ENCODE peak calls at places on chromosomes 7 and 10, in ten cellular contexts. R is GM12878, B is fibroblast of lung, K is HCT116, C is mammary epithelial cell, G is DND-41, S is hepatocyte, J is PC-3, X is astrocyte, O is GM23248. W is an unnamed sample.

GRCh38 chr7:90825779-90826178 is 229.7 kb downstream of the CDK14 start:
- DNase-seq in R (no peak), B (peak), K (no peak), C (peak), G (no peak), S (no peak), J (peak), X (peak), O (peak), W (no peak)

GRCh38 chr7:117470777-117471176 is 9.0 kb upstream of the CFTR start:
- DNase-seq in R (peak), B (no peak), K (no peak), C (no peak), G (peak), S (no peak), J (no peak), X (no peak), O (no peak), W (peak)

GRCh38 chr10:22325272-22325947 is 4.5 kb downstream of the BMI1 start:
- DNase-seq in R (no peak), B (peak), K (no peak), C (peak), G (peak), S (peak), J (peak), X (peak), O (peak), W (peak)

GRCh38 chr7:106111671-106112117 is 418 bp downstream of the SYPL1 start:
- DNase-seq in R (no peak), B (no peak), K (peak), C (no peak), G (peak), S (peak), J (peak), X (no peak), O (peak), W (no peak)

GRCh38 chr10:116742367-116743265 is at the start of gene HSPA12A:
- DNase-seq in R (no peak), B (peak), K (peak), C (peak), G (no peak), S (peak), J (peak), X (peak), O (peak), W (peak)

GRCh38 chr7:142871260-142872105 is 14.1 kb downstream of the TRPV6 start:
- DNase-seq in R (no peak), B (no peak), K (no peak), C (no peak), G (no peak), S (no peak), J (no peak), X (no peak), O (no peak), W (no peak)

GRCh38 chr10:86659161-86659691 is 4.9 kb downstream of the OPN4 start:
- DNase-seq in R (no peak), B (no peak), K (no peak), C (no peak), G (no peak), S (no peak), J (no peak), X (no peak), O (no peak), W (no peak)

GRCh38 chr10:131094406-131095108 is 217.0 kb downstream of the TCERG1L start:
- DNase-seq in R (no peak), B (no peak), K (peak), C (peak), G (no peak), S (peak), J (peak), X (no peak), O (peak), W (no peak)

GRCh38 chr10:44958196-44958896 is 1.3 kb upstream of the RASSF4 start:
- DNase-seq in R (no peak), B (peak), K (no peak), C (peak), G (no peak), S (peak), J (peak), X (peak), O (peak), W (no peak)

GRCh38 chr7:121832347-121832746 is 40.6 kb upstream of the PTPRZ1 start:
- DNase-seq in R (no peak), B (peak), K (no peak), C (peak), G (no peak), S (no peak), J (no peak), X (peak), O (no peak), W (no peak)

GRCh38 chr7:28955723-28956607 is 2.2 kb downstream of the TRIL start:
- DNase-seq in R (no peak), B (peak), K (no peak), C (peak), G (no peak), S (peak), J (peak), X (no peak), O (peak), W (peak)

GRCh38 chr7:73438547-73439245 is 5.1 kb downstream of the FZD9 start:
- DNase-seq in R (no peak), B (no peak), K (no peak), C (no peak), G (peak), S (no peak), J (no peak), X (no peak), O (peak), W (no peak)

GRCh38 chr7:18647602-18648001 is 152.1 kb downstream of the HDAC9 start:
- DNase-seq in R (no peak), B (no peak), K (no peak), C (no peak), G (no peak), S (no peak), J (no peak), X (no peak), O (no peak), W (no peak)

GRCh38 chr10:80535671-80536360 is 1.9 kb upstream of the SH2D4B start:
- DNase-seq in R (no peak), B (peak), K (peak), C (peak), G (no peak), S (peak), J (no peak), X (no peak), O (peak), W (peak)

GRCh38 chr7:106064329-106064728 is 47.8 kb downstream of the SYPL1 start:
- DNase-seq in R (no peak), B (no peak), K (no peak), C (no peak), G (no peak), S (no peak), J (no peak), X (no peak), O (no peak), W (no peak)

GRCh38 chr7:106283501-106283830 is 1.3 kb downstream of the NAMPT start:
- DNase-seq in R (no peak), B (no peak), K (no peak), C (no peak), G (no peak), S (no peak), J (no peak), X (no peak), O (no peak), W (no peak)

GRCh38 chr10:17428616-17429097 is 25.7 kb downstream of the ST8SIA6 start:
- DNase-seq in R (no peak), B (no peak), K (no peak), C (no peak), G (peak), S (no peak), J (no peak), X (no peak), O (no peak), W (peak)

GRCh38 chr7:32069251-32069650 is 956 bp downstream of the PDE1C start:
- DNase-seq in R (no peak), B (no peak), K (no peak), C (peak), G (no peak), S (no peak), J (no peak), X (no peak), O (no peak), W (no peak)
- TF ChIP-seq EZH2 in R (no peak), B (no peak), K (no peak), C (no peak), G (no peak), S (no peak), J (no peak), X (no peak), O (no peak), W (no peak)

GRCh38 chr10:93835770-93836169 is 58.0 kb upstream of the SLC35G1 start:
- DNase-seq in R (no peak), B (no peak), K (no peak), C (no peak), G (no peak), S (no peak), J (no peak), X (no peak), O (no peak), W (no peak)
- TF ChIP-seq EZH2 in R (no peak), B (no peak), K (no peak), C (no peak), G (no peak), S (no peak), J (no peak), X (no peak), O (no peak), W (no peak)

GRCh38 chr7:1246871-1247526 is 14.3 kb downstream of the UNCX start:
- DNase-seq in R (no peak), B (no peak), K (no peak), C (no peak), G (no peak), S (no peak), J (no peak), X (no peak), O (no peak), W (no peak)

GRCh38 chr7:1248077-1248458 is 15.4 kb downstream of the UNCX start:
- DNase-seq in R (no peak), B (no peak), K (no peak), C (no peak), G (peak), S (no peak), J (no peak), X (no peak), O (no peak), W (no peak)

GRCh38 chr7:1249731-1250130 is 17.1 kb downstream of the UNCX start:
- DNase-seq in R (no peak), B (no peak), K (no peak), C (no peak), G (no peak), S (no peak), J (no peak), X (no peak), O (no peak), W (no peak)

GRCh38 chr7:1247527-1248041 is 14.9 kb downstream of the UNCX start:
- DNase-seq in R (no peak), B (no peak), K (no peak), C (no peak), G (peak), S (no peak), J (no peak), X (no peak), O (peak), W (no peak)

GRCh38 chr7:1248459-1249131 is 15.9 kb downstream of the UNCX start:
- DNase-seq in R (no peak), B (no peak), K (no peak), C (no peak), G (no peak), S (no peak), J (no peak), X (no peak), O (no peak), W (no peak)
- TF ChIP-seq EZH2 in R (no peak), B (peak), K (no peak), C (peak), G (no peak), S (no peak), J (no peak), X (peak), O (peak), W (no peak)

GRCh38 chr10:66455304-66455703 is 470.5 kb upstream of the LRRTM3 start:
- DNase-seq in R (no peak), B (no peak), K (peak), C (peak), G (no peak), S (no peak), J (peak), X (no peak), O (no peak), W (peak)
- TF ChIP-seq EZH2 in R (no peak), B (no peak), K (no peak), C (no peak), G (no peak), S (no peak), J (no peak), X (no peak), O (no peak), W (no peak)

DNA sequence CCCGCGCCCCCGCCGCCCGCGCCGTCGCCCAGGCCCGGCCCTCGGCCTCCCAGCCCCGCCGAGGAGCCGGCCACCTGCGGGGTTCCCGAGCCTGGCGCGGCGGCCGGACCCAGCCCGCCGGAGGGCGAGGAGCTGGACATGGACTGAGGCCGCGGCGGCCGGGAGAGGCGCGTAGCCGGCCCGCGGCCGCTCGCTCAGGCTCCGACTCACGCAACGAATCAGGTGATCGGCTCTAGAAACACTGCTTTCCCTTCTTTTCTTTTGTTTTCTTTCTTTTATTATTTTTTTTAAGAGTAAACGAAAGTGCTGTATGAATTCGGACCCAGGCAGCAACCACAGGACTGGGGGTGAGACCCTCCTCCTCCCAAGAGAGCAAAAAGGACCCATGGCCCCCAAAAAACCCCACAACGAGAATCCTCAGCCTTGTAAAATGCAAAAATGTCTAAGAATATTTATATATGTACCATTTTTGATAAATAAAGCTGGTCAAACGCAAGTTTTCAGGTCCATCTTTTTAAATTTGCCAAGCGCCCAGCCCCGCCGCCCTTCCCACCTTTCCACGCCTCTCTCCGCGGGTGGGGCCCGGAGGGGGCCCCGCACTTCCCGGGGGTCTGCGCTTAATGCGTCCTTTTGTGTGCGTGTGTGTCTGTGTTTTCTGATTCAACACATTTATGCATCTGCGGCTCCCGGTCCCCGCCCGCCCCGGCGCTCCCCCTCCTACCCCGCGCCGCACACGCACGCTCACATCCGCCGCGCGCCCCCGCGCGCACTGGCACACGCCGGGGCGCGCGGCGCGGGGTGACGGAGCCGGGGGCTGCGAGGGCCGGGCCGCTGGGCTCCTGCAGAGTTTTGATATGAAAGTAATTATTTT is 4.4 kb downstream of the UNCX start:
- DNase-seq in R (no peak), B (no peak), K (no peak), C (no peak), G (no peak), S (no peak), J (no peak), X (no peak), O (no peak), W (no peak)
- TF ChIP-seq EZH2 in R (no peak), B (peak), K (no peak), C (no peak), G (no peak), S (peak), J (peak), X (peak), O (peak), W (no peak)

DNA sequence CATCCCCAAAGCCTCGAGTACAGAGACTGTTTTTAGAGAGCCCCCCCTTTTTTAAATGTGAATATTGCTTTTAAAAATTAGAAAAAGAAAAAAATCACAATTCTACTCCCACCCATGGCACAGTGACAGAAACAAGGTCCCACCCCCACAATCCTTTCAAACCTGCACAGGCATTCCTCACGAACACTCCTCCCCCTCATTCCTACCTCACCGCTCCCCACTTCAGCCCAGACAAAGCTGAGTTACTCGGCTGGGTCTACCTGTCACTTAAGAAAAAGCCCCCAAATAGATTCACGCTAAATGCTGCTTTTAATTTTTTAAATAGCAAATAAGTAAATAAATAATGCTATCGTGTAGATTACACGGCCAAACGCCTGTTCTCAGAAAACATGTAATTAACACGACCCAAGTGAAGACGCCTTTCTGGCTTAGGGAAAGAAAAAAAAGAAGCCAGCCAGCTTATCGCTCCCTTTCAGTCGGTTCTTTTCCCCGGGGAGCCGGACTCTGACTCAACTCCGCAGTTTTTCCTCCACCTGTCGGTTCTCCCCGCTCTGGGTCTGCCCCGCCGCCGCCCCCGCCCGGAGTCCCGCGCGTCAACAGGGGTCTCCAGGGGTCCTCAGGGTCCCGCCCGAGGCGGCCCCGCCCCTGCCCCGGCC is 724 bp downstream of the MPP7 start:
- DNase-seq in R (no peak), B (peak), K (no peak), C (no peak), G (no peak), S (peak), J (peak), X (no peak), O (peak), W (no peak)
- TF ChIP-seq EZH2 in R (no peak), B (no peak), K (no peak), C (no peak), G (peak), S (no peak), J (no peak), X (no peak), O (no peak), W (no peak)

GRCh38 chr10:70672993-70673928 is 955 bp downstream of the ADAMTS14 start:
- DNase-seq in R (no peak), B (peak), K (no peak), C (peak), G (no peak), S (peak), J (peak), X (peak), O (peak), W (no peak)
- TF ChIP-seq EZH2 in R (no peak), B (no peak), K (no peak), C (no peak), G (no peak), S (no peak), J (no peak), X (no peak), O (no peak), W (no peak)

GRCh38 chr10:35640951-35641429 is 1.1 kb downstream of the FZD8 start:
- DNase-seq in R (no peak), B (peak), K (peak), C (peak), G (no peak), S (peak), J (peak), X (peak), O (peak), W (peak)

GRCh38 chr10:35639021-35639521 is 3.0 kb downstream of the FZD8 start:
- DNase-seq in R (no peak), B (no peak), K (no peak), C (no peak), G (no peak), S (peak), J (peak), X (no peak), O (no peak), W (no peak)

GRCh38 chr10:35639651-35640311 is 2.3 kb downstream of the FZD8 start:
- DNase-seq in R (no peak), B (peak), K (no peak), C (peak), G (no peak), S (peak), J (peak), X (peak), O (peak), W (no peak)

GRCh38 chr10:35641430-35642015 is 573 bp downstream of the FZD8 start:
- DNase-seq in R (no peak), B (peak), K (no peak), C (no peak), G (no peak), S (peak), J (no peak), X (peak), O (peak), W (peak)

DNA sequence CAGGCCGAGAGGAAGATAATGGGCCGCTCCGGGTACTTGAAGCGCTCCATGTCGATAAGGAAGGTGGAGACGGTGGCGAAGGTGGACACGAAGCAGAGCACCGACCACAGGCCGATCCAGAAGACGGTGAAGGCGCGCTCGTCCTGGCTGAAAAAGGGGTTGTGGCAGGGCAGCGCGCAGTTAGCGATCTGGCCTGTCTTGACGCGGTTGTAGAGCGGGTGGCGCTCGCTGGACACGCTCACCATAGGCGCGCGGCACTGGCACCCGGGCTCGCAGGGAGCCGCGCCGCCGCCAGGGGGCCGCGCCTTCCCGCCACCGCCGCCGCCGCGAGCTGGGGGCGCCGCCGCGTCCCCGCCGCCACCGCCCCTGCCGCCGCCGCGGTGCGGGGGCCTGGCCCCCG is 1.6 kb downstream of the FZD8 start:
- DNase-seq in R (no peak), B (peak), K (no peak), C (peak), G (no peak), S (peak), J (peak), X (peak), O (peak), W (peak)
- TF ChIP-seq EZH2 in R (no peak), B (no peak), K (no peak), C (no peak), G (no peak), S (no peak), J (no peak), X (no peak), O (no peak), W (no peak)

W was measured in MM.1S.